ENCODE peak calls at places on chromosomes 2 and 18, in five cellular contexts. O is thoracic aorta, Y is thyroid gland, L is fibroblast of lung, U is HCT116. F is an unnamed sample.

GRCh38 chr2:233832869-233833812 is 21.2 kb downstream of the HJURP start:
- DNase-seq in L (peak; percentile 50), O (no peak), U (peak; percentile 7), Y (no peak), F (peak; percentile 73)

GRCh38 chr18:7172611-7173010 is 55.0 kb upstream of the LAMA1 start:
- DNase-seq in L (no peak), O (no peak), U (no peak), Y (no peak), F (no peak)

GRCh38 chr2:219462349-219462748 is 27.7 kb downstream of the SPEG start:
- DNase-seq in Y (no peak), L (no peak), U (no peak), O (no peak), F (no peak)

GRCh38 chr2:51387235-51387634 is 355.3 kb upstream of the NRXN1 start:
- DNase-seq in O (no peak), Y (no peak), U (no peak), L (peak; percentile 43), F (no peak)

GRCh38 chr2:158047156-158047611 is 54.5 kb upstream of the UPP2 start:
- DNase-seq in O (no peak), U (no peak), Y (no peak), L (no peak), F (no peak)

GRCh38 chr2:33673937-33674336 is 74.8 kb upstream of the FAM98A start:
- DNase-seq in O (no peak), L (peak; percentile 22), Y (no peak), U (peak; percentile 13), F (peak; percentile 18)

GRCh38 chr2:133424876-133425275 is 143.4 kb downstream of the NCKAP5 start:
- DNase-seq in U (no peak), O (no peak), Y (no peak), L (no peak), F (no peak)

GRCh38 chr2:237686659-237687136 is 59.3 kb downstream of the LRRFIP1 start:
- DNase-seq in L (no peak), U (no peak), O (no peak), Y (no peak), F (no peak)

GRCh38 chr18:31398191-31398590 is 21.6 kb downstream of the DSG4 start:
- DNase-seq in O (no peak), Y (no peak), U (no peak), L (no peak), F (no peak)

GRCh38 chr2:72893594-72894319 is 6.5 kb downstream of the SPR start:
- DNase-seq in Y (peak; percentile 34), L (peak; percentile 63), O (no peak), U (no peak), F (peak; percentile 50)

GRCh38 chr2:84297155-84297554 is 161.9 kb downstream of the SUCLG1 start:
- DNase-seq in L (no peak), U (peak; percentile 75), Y (no peak), O (no peak), F (peak; percentile 92)

GRCh38 chr2:199409705-199410104 is 48.0 kb downstream of the SATB2 start:
- DNase-seq in L (no peak), Y (no peak), U (no peak), O (no peak), F (no peak)

GRCh38 chr18:36365836-36366775 is 68.6 kb downstream of the FHOD3 start:
- DNase-seq in O (no peak), Y (no peak), L (no peak), U (no peak), F (no peak)

GRCh38 chr2:166000401-166000800 is 46.8 kb upstream of the TTC21B start:
- DNase-seq in U (no peak), O (no peak), L (no peak), Y (no peak), F (no peak)

GRCh38 chr2:1979101-1979500 is 234.8 kb upstream of the PXDN start:
- DNase-seq in L (no peak), O (no peak), U (no peak), Y (no peak), F (no peak)

GRCh38 chr2:9771101-9771449 is 72.2 kb upstream of the TAF1B start:
- DNase-seq in L (no peak), Y (no peak), U (no peak), O (no peak), F (no peak)

GRCh38 chr18:6368017-6368416 is 46.7 kb downstream of the L3MBTL4 start:
- DNase-seq in Y (no peak), O (no peak), U (no peak), L (no peak), F (no peak)

GRCh38 chr2:7450188-7451156 is 533.3 kb downstream of the RNF144A start:
- DNase-seq in U (no peak), L (no peak), Y (no peak), O (no peak), F (no peak)

GRCh38 chr2:122179492-122180070 is 424.1 kb downstream of the TSN start:
- DNase-seq in U (no peak), L (no peak), O (no peak), Y (no peak), F (no peak)

GRCh38 chr2:217512259-217512658 is 490.5 kb downstream of the TNS1 start:
- DNase-seq in L (no peak), Y (no peak), O (no peak), U (no peak), F (no peak)

DNA sequence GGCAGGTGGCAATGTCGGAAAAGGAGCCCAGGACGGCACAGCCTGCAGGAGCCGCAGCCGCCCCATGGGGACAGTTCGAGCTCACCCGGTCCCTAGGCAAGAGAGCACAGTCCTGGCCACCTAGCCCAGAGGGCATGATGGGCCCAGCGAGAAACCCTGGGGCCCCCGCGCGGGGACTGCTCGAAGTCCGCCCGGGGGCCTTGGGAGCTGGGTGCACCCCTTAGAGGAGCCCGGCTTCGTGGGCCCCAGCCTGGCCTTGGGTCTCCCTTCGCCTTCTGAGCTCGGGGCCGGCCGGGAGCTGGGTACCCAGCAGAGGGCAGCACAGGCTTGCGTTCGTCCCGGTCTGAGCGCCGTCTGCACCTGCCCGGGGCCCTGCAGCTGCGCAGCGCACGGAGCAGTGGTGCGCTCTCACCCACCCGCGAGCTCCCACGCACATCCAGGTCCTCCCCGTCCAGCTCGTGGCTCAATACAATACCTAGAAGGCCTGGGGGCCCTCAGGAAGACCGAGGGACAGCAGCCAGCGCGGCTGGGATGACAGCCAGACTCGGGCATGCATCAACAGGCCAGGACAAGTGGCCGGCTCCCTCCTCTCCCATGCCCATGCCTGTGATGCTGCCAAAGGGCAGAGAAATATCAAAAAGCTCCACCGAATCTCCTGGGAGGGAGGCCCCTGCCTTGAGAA is 96.2 kb upstream of the ZNF532 start:
- DNase-seq in Y (peak; percentile 96), L (peak; percentile 45), O (peak; percentile 28), U (peak; percentile 23), F (peak; percentile 69)
- H3K27ac ChIP-seq in Y (peak overlapping the region; percentile 74), L (no peak overlapping the region), O (no peak overlapping the region), U (no peak overlapping the region), F (peak overlapping the region; percentile 79)

GRCh38 chr18:9762561-9762960 is 54.5 kb downstream of the RAB31 start:
- DNase-seq in Y (no peak), O (no peak), U (no peak), L (no peak), F (no peak)
- TF ChIP-seq CTCF in Y (no peak), O (no peak), U (no peak), L (no peak), F (no peak)

GRCh38 chr2:191612496-191612895 is 65.4 kb upstream of the NABP1 start:
- DNase-seq in L (peak; percentile 47), Y (no peak), O (no peak), U (no peak), F (peak; percentile 69)
- H3K27ac ChIP-seq in L (peak overlapping the region; percentile 40), Y (no peak overlapping the region), O (no peak overlapping the region), U (no peak overlapping the region), F (no peak overlapping the region)

GRCh38 chr2:75290600-75291140 is 91.3 kb upstream of the TACR1 start:
- DNase-seq in U (no peak), O (no peak), Y (no peak), L (peak; percentile 38), F (no peak)
- TF ChIP-seq CTCF in U (no peak), O (no peak), Y (no peak), L (peak; percentile 61), F (no peak)

DNA sequence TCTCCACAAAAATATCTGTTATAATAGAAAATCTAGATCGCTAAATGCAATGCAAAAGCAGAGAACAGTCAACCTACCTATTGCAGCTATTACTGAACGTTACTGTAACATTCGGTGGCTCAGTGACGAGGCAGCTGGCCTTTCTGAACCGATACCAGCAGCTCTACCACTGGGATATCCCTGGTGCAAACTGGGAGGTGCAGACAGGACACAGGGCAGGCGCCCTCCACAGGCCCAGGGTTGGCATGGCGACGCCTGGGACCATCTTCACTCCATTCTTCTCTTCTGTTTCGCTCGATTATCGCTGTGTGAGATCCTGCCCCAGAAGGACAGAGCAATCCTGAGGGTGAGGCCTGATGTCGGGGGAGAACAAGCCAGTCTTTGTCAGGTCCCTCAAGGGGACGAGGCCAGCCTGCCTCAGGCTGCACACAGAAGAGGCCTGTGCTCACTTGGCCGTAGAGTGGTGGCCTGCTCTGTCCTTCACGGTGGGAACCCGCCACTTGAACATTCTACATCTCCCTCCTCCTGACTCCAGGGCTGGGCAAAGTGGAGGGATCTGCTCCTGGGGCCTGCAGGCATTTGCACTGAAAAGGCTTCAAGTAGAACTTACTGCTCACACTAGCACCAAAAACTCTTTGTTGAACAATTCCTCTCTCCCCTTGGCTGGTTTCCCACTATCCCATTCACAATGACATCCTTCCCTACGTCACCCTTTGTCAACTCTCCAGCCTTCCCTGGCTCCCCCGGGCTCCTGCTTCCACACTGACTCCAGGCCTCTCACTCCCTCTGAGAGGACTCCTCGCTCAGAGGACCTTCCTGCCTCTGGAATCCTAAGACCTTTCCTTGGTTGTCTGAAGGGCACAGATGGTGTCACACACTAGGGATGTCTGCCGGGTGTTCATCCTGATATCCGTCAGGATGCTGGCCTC is 49.7 kb downstream of the CYRIA start:
- DNase-seq in U (no peak), Y (peak; percentile 94), L (no peak), O (no peak), F (no peak)
- H3K27ac ChIP-seq in U (no peak overlapping the region), Y (peak overlapping the region; percentile 90), L (no peak overlapping the region), O (no peak overlapping the region), F (no peak overlapping the region)

DNA sequence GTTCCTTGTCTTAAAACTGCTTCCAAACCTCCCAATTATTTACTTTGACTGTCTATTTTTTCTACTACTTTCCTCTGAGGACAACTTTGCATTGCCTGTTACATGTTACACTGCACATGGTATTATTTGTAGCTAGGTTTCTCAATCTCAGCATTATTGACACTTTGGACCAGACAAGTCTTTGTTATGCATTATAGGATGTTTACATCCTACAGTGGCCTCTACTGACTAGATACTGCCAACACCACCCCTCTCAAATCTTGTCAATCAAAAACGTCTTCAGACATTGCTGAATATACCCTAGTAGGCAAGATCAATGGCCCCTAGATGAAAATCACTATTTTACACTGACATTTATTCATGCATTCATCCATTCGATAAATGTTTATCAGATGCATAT is 129.6 kb upstream of the DNAJC10 start:
- DNase-seq in L (no peak), O (no peak), U (no peak), Y (no peak), F (no peak)
- TF ChIP-seq CTCF in L (no peak), O (no peak), U (no peak), Y (no peak), F (no peak)

GRCh38 chr2:174035981-174036742 is 71.0 kb upstream of the SP3 start:
- DNase-seq in U (no peak), L (peak; percentile 67), O (peak; percentile 73), Y (no peak), F (no peak)

GRCh38 chr2:174035117-174035516 is 69.9 kb upstream of the SP3 start:
- DNase-seq in O (no peak), U (no peak), Y (no peak), L (no peak), F (no peak)

GRCh38 chr2:174039551-174040416 is 74.6 kb upstream of the SP3 start:
- DNase-seq in L (peak; percentile 97), U (peak; percentile 94), Y (peak; percentile 92), O (peak; percentile 62), F (peak; percentile 80)

GRCh38 chr2:174038472-174038871 is 73.3 kb upstream of the SP3 start:
- DNase-seq in L (no peak), Y (no peak), U (no peak), O (no peak), F (no peak)

GRCh38 chr2:174036825-174037224 is 71.7 kb upstream of the SP3 start:
- DNase-seq in U (no peak), L (no peak), O (no peak), Y (no peak), F (no peak)
- H3K27ac ChIP-seq in U (no peak overlapping the region), L (no peak overlapping the region), O (peak overlapping the region; percentile 62), Y (no peak overlapping the region), F (no peak overlapping the region)

F was measured in RWPE1.